ENCODE peak calls at places on chromosomes 11 and 22, in eight cellular contexts. U, Y, C, B, N, D, S and O are unnamed samples.

GRCh38 chr11:125594958-125595357 is 2.3 kb downstream of the STT3A start:
- DNase-seq in U (no peak), Y (no peak), C (no peak), B (no peak), N (no peak), D (no peak), S (no peak), O (no peak)

GRCh38 chr11:10920205-10920604 is 62.4 kb upstream of the ZBED5 start:
- DNase-seq in U (no peak), Y (no peak), C (peak; percentile 83), B (no peak), N (no peak), D (no peak), S (no peak), O (no peak)

GRCh38 chr11:44559207-44559943 is 6.1 kb upstream of the CD82 start:
- DNase-seq in U (no peak), Y (no peak), C (no peak), B (no peak), N (no peak), D (no peak), S (no peak), O (no peak)

GRCh38 chr11:16606784-16607674 is 131.4 kb upstream of the C11orf58 start:
- DNase-seq in U (peak; percentile 54), Y (no peak), C (peak; percentile 41), B (no peak), N (peak; percentile 65), D (no peak), S (peak; percentile 32), O (no peak)

GRCh38 chr11:44208976-44209603 is 100.8 kb downstream of the ALX4 start:
- DNase-seq in U (no peak), Y (no peak), C (peak; percentile 43), B (no peak), N (no peak), D (no peak), S (no peak), O (no peak)

GRCh38 chr11:2265396-2265795 is 5.0 kb downstream of the ASCL2 start:
- DNase-seq in U (no peak), Y (no peak), C (no peak), B (no peak), N (peak; percentile 44), D (no peak), S (peak; percentile 17), O (no peak)

GRCh38 chr22:49294656-49295464 is 532.8 kb downstream of the BRD1 start:
- DNase-seq in U (no peak), Y (no peak), C (no peak), B (no peak), N (no peak), D (no peak), S (peak; percentile 4), O (no peak)

GRCh38 chr11:2474059-2474901 is 29.5 kb downstream of the KCNQ1 start:
- DNase-seq in U (no peak), Y (no peak), C (no peak), B (no peak), N (peak; percentile 73), D (no peak), S (no peak), O (no peak)

GRCh38 chr11:133995066-133995465 is 38.3 kb upstream of the IGSF9B start:
- DNase-seq in U (no peak), Y (no peak), C (no peak), B (no peak), N (no peak), D (no peak), S (no peak), O (no peak)

GRCh38 chr22:30167327-30167726 is 79.2 kb downstream of the LIF start:
- DNase-seq in U (no peak), Y (no peak), C (no peak), B (no peak), N (no peak), D (no peak), S (no peak), O (no peak)

GRCh38 chr11:64234840-64235379 is 526 bp downstream of the VEGFB start:
- DNase-seq in U (no peak), Y (no peak), C (no peak), B (no peak), N (peak; percentile 82), D (no peak), S (peak; percentile 39), O (peak; percentile 48)
- TF ChIP-seq POLR2A in U (no peak), Y (no peak), C (no peak), B (peak; percentile 29), N (no peak), D (no peak), S (no peak), O (no peak)

DNA sequence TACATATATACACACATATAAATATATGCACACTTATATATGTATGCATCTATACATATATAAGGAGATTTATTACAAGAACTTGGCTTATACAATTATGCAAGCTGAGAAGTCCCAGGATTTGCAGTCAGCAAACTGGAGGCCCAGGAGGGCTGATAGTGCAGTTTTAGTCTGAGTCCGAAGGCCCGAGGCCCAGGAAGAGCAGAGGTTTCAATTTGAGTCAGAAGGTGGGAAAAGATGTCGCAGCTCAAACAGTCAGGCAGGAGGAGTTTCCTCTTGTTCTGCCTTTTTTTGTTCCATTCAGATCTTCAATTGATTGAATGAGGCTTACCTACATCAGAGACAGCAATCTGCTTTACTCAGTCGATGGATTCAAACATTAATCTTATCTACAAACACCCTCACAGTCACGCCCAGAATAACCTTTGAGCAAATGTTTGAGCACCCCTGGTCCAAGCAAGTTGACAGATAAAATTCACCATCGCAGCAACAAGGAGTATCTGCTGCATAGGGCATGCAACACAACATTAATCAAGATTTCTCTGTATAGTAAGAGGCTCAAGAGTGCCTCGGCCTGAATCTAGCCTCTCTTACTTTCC is 4.0 kb upstream of the SGSM1 start:
- DNase-seq in U (no peak), Y (no peak), C (no peak), B (no peak), N (no peak), D (no peak), S (no peak), O (no peak)
- TF ChIP-seq POLR2A in U (no peak), Y (no peak), C (no peak), B (no peak), N (no peak), D (no peak), S (no peak), O (no peak)

GRCh38 chr11:59097113-59097708 is 9.8 kb upstream of the FAM111B start:
- DNase-seq in U (peak; percentile 19), Y (no peak), C (peak; percentile 62), B (peak; percentile 77), N (peak; percentile 67), D (peak; percentile 32), S (peak; percentile 62), O (no peak)

GRCh38 chr11:59106363-59107336 is at the start of gene FAM111B:
- DNase-seq in U (peak; percentile 68), Y (peak; percentile 61), C (peak; percentile 91), B (peak; percentile 67), N (peak; percentile 89), D (peak; percentile 83), S (peak; percentile 91), O (peak; percentile 56)

DNA sequence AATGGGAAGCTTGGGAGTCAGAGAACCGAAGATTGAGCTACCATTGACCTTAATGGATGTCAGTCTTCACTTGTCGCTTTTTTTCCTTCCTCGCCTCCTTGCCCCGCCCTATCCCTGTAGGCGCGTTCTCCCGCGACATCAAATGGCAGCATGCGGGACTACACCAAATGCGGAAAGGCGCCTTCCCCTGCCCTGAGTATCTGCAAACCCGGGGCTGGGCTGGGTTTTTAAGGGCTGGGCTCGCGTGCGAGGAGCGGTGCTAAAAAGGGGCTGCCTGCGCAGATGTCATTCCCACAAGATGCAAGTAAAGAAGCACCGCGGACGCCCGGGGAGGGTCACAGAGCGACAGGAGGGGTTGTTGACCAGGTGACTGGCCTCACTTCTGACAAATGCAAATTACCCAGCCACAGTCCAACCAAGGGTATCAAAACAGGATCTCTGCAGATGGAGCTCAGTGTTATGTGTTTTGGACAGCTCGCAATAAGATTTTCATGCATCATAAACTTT is 4.7 kb upstream of the FAM111B start:
- DNase-seq in U (peak; percentile 11), Y (peak; percentile 50), C (peak; percentile 13), B (peak; percentile 22), N (peak; percentile 74), D (peak; percentile 14), S (peak; percentile 75), O (peak; percentile 39)
- TF ChIP-seq POLR2A in U (no peak), Y (peak; percentile 55), C (no peak), B (no peak), N (no peak), D (no peak), S (no peak), O (peak; percentile 44)

DNA sequence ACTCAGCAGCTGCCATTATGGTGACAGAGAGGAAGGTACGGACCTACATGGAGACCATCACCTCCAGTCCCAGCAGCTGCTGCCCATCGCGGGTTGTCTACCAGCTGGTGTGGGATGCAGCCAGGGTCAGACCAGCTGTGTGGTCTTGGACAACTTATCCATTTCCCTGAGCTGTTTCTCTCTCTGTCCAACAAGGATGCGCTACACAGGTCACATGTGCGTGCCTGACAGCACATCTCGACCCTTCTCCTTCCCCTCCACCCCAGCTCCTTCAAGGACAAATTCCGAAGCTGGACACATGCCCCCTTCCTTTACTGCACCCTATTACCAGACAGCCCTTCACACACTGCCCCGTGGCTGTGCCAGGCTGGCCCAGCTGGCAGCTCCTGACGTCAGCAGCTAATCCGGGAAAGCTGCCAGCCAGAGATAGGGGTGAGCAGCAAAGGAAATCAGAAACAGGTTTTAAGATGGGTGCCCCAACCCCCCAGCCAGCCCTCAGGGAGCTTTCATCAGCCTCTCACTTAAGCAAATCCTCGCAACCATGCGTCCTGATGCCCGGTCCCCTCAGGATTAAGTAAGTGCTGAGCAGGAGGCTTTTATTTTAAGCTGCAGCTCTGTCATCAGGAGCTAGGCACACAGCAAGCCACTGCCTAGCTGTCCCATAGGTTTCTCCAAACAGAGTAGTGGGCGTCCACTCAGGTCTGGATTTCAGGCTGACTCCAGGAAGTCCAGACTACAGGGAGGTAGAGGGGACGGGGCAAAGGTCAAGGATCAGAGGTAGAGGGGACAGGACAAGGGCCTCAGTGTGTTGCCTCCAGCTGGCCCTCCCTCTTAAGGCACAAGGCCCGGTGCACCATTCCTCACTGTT is 20.3 kb downstream of the TEF start:
- DNase-seq in U (peak; percentile 86), Y (no peak), C (peak; percentile 79), B (peak; percentile 44), N (peak; percentile 82), D (peak; percentile 60), S (peak; percentile 91), O (no peak)
- TF ChIP-seq POLR2A in U (no peak), Y (no peak), C (no peak), B (no peak), N (no peak), D (no peak), S (no peak), O (no peak)